ENCODE peak calls at places on chromosomes 7 and 10, in six cellular contexts. One of them, this sample, is unnamed.

GRCh38 chr10:71971311-71971731 is 7.1 kb downstream of the CHST3 start:
- DNase-seq in activated CD8-positive, alpha-beta memory T cell treated with anti-CD3 and anti-CD28 coated beads, Interleukin-2, amount 50 U/mL, for 48 hours: no peak
- DNase-seq in activated naive CD4-positive, alpha-beta T cell treated with Interleukin-2 at 50 U/mL for 16 hours: no peak
- DNase-seq in germinal center: no peak
- DNase-seq in stimulated activated CD8-positive, alpha-beta memory T cell treated with anti-CD3 and anti-CD28 coated beads, Interleukin-2, amount 100 ng/mL, for 48 hours: no peak
- DNase-seq in left ventricle myocardium superior: no peak
- DNase-seq in this sample: no peak

GRCh38 chr10:97450828-97451227 is 4.9 kb downstream of the ZDHHC16 start:
- DNase-seq in activated CD8-positive, alpha-beta memory T cell treated with anti-CD3 and anti-CD28 coated beads, Interleukin-2, amount 50 U/mL, for 48 hours: no peak
- DNase-seq in left ventricle myocardium superior: no peak
- DNase-seq in activated naive CD4-positive, alpha-beta T cell treated with Interleukin-2 at 50 U/mL for 16 hours: no peak
- DNase-seq in stimulated activated CD8-positive, alpha-beta memory T cell treated with anti-CD3 and anti-CD28 coated beads, Interleukin-2, amount 100 ng/mL, for 48 hours: no peak
- DNase-seq in germinal center: no peak
- DNase-seq in this sample: no peak

GRCh38 chr7:75727881-75728592 is 10.7 kb downstream of the HIP1 start:
- DNase-seq in germinal center: no peak
- DNase-seq in left ventricle myocardium superior: peak
- DNase-seq in stimulated activated CD8-positive, alpha-beta memory T cell treated with anti-CD3 and anti-CD28 coated beads, Interleukin-2, amount 100 ng/mL, for 48 hours: no peak
- DNase-seq in activated naive CD4-positive, alpha-beta T cell treated with Interleukin-2 at 50 U/mL for 16 hours: peak
- DNase-seq in activated CD8-positive, alpha-beta memory T cell treated with anti-CD3 and anti-CD28 coated beads, Interleukin-2, amount 50 U/mL, for 48 hours: peak
- DNase-seq in this sample: no peak

GRCh38 chr7:75050501-75050900 is 23.1 kb downstream of the RCC1L start:
- DNase-seq in germinal center: no peak
- DNase-seq in left ventricle myocardium superior: no peak
- DNase-seq in activated CD8-positive, alpha-beta memory T cell treated with anti-CD3 and anti-CD28 coated beads, Interleukin-2, amount 50 U/mL, for 48 hours: no peak
- DNase-seq in activated naive CD4-positive, alpha-beta T cell treated with Interleukin-2 at 50 U/mL for 16 hours: no peak
- DNase-seq in stimulated activated CD8-positive, alpha-beta memory T cell treated with anti-CD3 and anti-CD28 coated beads, Interleukin-2, amount 100 ng/mL, for 48 hours: no peak
- DNase-seq in this sample: no peak

GRCh38 chr10:6678211-6678803 is 98.2 kb upstream of the PRKCQ start:
- DNase-seq in germinal center: peak
- DNase-seq in activated CD8-positive, alpha-beta memory T cell treated with anti-CD3 and anti-CD28 coated beads, Interleukin-2, amount 50 U/mL, for 48 hours: peak
- DNase-seq in stimulated activated CD8-positive, alpha-beta memory T cell treated with anti-CD3 and anti-CD28 coated beads, Interleukin-2, amount 100 ng/mL, for 48 hours: peak
- DNase-seq in left ventricle myocardium superior: peak
- DNase-seq in activated naive CD4-positive, alpha-beta T cell treated with Interleukin-2 at 50 U/mL for 16 hours: peak
- DNase-seq in this sample: peak

GRCh38 chr7:29346574-29346973 is 152.0 kb downstream of the CHN2 start:
- DNase-seq in left ventricle myocardium superior: no peak
- DNase-seq in activated naive CD4-positive, alpha-beta T cell treated with Interleukin-2 at 50 U/mL for 16 hours: no peak
- DNase-seq in activated CD8-positive, alpha-beta memory T cell treated with anti-CD3 and anti-CD28 coated beads, Interleukin-2, amount 50 U/mL, for 48 hours: no peak
- DNase-seq in germinal center: no peak
- DNase-seq in stimulated activated CD8-positive, alpha-beta memory T cell treated with anti-CD3 and anti-CD28 coated beads, Interleukin-2, amount 100 ng/mL, for 48 hours: no peak
- DNase-seq in this sample: no peak

GRCh38 chr7:90708841-90709317 is 112.8 kb downstream of the CDK14 start:
- DNase-seq in germinal center: peak
- DNase-seq in left ventricle myocardium superior: no peak
- DNase-seq in activated naive CD4-positive, alpha-beta T cell treated with Interleukin-2 at 50 U/mL for 16 hours: no peak
- DNase-seq in stimulated activated CD8-positive, alpha-beta memory T cell treated with anti-CD3 and anti-CD28 coated beads, Interleukin-2, amount 100 ng/mL, for 48 hours: no peak
- DNase-seq in activated CD8-positive, alpha-beta memory T cell treated with anti-CD3 and anti-CD28 coated beads, Interleukin-2, amount 50 U/mL, for 48 hours: no peak
- DNase-seq in this sample: peak

GRCh38 chr7:114083714-114084113 is 164.9 kb upstream of the PPP1R3A start:
- DNase-seq in activated CD8-positive, alpha-beta memory T cell treated with anti-CD3 and anti-CD28 coated beads, Interleukin-2, amount 50 U/mL, for 48 hours: no peak
- DNase-seq in stimulated activated CD8-positive, alpha-beta memory T cell treated with anti-CD3 and anti-CD28 coated beads, Interleukin-2, amount 100 ng/mL, for 48 hours: no peak
- DNase-seq in germinal center: peak
- DNase-seq in left ventricle myocardium superior: no peak
- DNase-seq in activated naive CD4-positive, alpha-beta T cell treated with Interleukin-2 at 50 U/mL for 16 hours: no peak
- DNase-seq in this sample: no peak

GRCh38 chr10:13458107-13458761 is 70.6 kb downstream of the BEND7 start:
- DNase-seq in activated CD8-positive, alpha-beta memory T cell treated with anti-CD3 and anti-CD28 coated beads, Interleukin-2, amount 50 U/mL, for 48 hours: no peak
- DNase-seq in germinal center: no peak
- DNase-seq in stimulated activated CD8-positive, alpha-beta memory T cell treated with anti-CD3 and anti-CD28 coated beads, Interleukin-2, amount 100 ng/mL, for 48 hours: no peak
- DNase-seq in activated naive CD4-positive, alpha-beta T cell treated with Interleukin-2 at 50 U/mL for 16 hours: no peak
- DNase-seq in left ventricle myocardium superior: no peak
- DNase-seq in this sample: no peak